ENCODE peak calls at places on chromosomes 13 and 19, in five cellular contexts. M is astrocyte of the cerebellum, W is A673, P is cardiac muscle cell, H is bronchial epithelial cell. O is an unnamed sample.

GRCh38 chr19:33366917-33367316 is 6.6 kb upstream of the CEBPG start:
- DNase-seq in M (no peak), W (no peak), P (no peak), H (peak; percentile 29), O (no peak)

GRCh38 chr19:5364674-5365073 is 24.1 kb upstream of the PTPRS start:
- DNase-seq in M (no peak), W (no peak), P (no peak), H (no peak), O (no peak)

GRCh38 chr19:35946203-35946602 is 10.0 kb downstream of the LRFN3 start:
- DNase-seq in M (no peak), W (no peak), P (no peak), H (no peak), O (no peak)

GRCh38 chr19:17020380-17020779 is 6.2 kb downstream of the CPAMD8 start:
- DNase-seq in M (no peak), W (no peak), P (peak; percentile 16), H (no peak), O (no peak)

GRCh38 chr19:33868076-33868735 is 71.5 kb downstream of the KCTD15 start:
- DNase-seq in M (no peak), W (no peak), P (peak; percentile 3), H (no peak), O (no peak)

GRCh38 chr13:27339299-27339698 is 68.7 kb downstream of the RASL11A start:
- DNase-seq in M (no peak), W (peak; percentile 68), P (peak; percentile 72), H (peak; percentile 56), O (no peak)

GRCh38 chr13:98474761-98475160 is 102.1 kb downstream of the STK24 start:
- DNase-seq in M (no peak), W (no peak), P (no peak), H (no peak), O (no peak)

GRCh38 chr13:40635315-40635995 is 31.0 kb downstream of the FOXO1 start:
- DNase-seq in M (no peak), W (no peak), P (no peak), H (no peak), O (no peak)

GRCh38 chr13:28273919-28274318 is 135.6 kb downstream of the PAN3 start:
- DNase-seq in M (no peak), W (peak; percentile 34), P (peak; percentile 3), H (no peak), O (no peak)

GRCh38 chr19:45498411-45499195 is at the start of gene PPM1N:
- DNase-seq in M (no peak), W (peak; percentile 68), P (peak; percentile 34), H (no peak), O (no peak)
- TF ChIP-seq CTCF in M (no peak), W (no peak), P (peak; percentile 5), H (peak; percentile 9), O (no peak)

DNA sequence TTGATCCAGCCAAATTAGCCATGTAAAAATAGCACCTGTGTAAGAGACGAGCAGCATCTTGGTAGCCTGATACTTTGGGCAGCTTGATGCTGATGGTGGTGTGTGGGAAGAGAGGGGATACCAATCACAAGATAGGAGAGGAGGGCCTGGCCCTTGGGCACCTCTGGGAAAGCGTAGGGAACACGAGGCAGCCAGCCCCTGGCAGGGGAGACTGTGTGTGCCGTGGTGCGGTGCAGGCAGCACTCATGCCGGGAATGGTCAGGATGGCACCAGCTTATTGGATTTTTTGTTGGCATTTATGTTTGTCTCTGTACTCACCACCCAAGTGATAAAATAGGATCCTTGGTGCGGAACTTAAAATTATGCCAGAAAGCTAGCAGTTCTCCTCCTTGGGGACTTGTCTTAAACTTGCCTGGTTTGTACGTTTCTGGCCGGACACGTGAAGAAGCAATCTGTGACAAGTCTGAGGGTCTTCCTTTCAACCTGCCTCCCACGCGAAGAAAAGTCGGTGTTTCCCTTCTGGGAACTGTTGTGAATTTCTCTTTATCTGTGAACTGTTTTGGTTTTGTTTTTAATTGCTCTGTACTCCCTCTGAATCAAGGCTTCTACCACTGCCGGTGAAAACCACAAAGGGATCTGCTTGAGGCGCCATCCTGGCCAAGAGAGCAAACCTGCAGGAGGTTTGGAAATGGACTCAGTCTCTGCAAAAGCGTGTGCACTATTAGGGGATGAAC is 10.1 kb downstream of the SIGLEC8 start:
- DNase-seq in M (no peak), W (no peak), P (no peak), H (no peak), O (no peak)
- H3K4me3 ChIP-seq in M (no peak overlapping the region), W (no peak overlapping the region), P (no peak overlapping the region), H (no peak overlapping the region), O (no peak overlapping the region)

DNA sequence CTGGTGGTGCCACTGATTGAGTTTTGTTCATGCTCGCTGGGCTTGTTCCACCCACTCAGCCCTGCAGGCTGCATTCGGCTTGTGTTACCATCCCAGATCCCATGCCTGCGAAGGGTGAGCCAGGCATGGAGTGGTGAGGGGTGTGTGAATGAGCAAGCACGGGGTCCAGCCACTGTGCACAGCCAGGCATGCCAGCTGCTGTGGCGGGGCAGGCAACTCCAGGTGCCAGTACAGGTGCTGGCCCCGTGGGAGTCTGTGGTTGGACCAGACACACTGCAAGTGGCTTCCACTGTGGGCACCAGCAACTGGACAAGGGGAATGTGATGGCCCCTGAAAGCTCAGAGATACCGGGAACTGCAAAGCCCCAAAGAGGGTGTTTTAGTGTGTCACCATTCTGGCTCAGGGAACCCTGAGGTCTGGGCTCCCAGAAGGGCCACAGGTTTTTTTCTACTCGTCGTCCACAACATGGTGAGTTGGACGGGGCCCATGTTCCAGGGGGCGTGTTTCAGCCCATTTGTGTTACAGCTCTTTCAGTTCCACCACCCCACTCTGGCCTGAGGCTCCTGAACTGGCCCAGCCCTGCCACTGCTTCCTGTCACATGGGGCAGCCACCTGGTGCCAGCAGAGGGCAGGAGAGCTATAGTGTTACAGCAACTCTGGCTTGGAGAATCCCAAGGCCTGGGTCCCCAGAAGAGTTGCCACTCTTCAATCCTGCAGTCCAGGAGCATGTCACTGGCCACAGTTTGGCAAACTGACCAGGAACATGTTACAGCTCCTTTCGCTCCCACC is 217.0 kb upstream of the OBI1 start:
- DNase-seq in M (no peak), W (no peak), P (no peak), H (no peak), O (no peak)
- TF ChIP-seq CTCF in M (no peak), W (peak; percentile 15), P (no peak), H (no peak), O (no peak)

GRCh38 chr19:42658148-42658547 is 63.4 kb upstream of the CEACAM8 start:
- DNase-seq in M (no peak), W (no peak), P (peak; percentile 26), H (no peak), O (no peak)

GRCh38 chr19:42652021-42652420 is 57.3 kb upstream of the CEACAM8 start:
- DNase-seq in M (no peak), W (no peak), P (no peak), H (no peak), O (no peak)

GRCh38 chr19:42653841-42654240 is 59.1 kb upstream of the CEACAM8 start:
- DNase-seq in M (no peak), W (peak; percentile 8), P (peak; percentile 7), H (no peak), O (no peak)

GRCh38 chr19:42657551-42657950 is 62.8 kb upstream of the CEACAM8 start:
- DNase-seq in M (no peak), W (no peak), P (peak; percentile 21), H (peak; percentile 41), O (no peak)

GRCh38 chr19:42655748-42656147 is 61.0 kb upstream of the CEACAM8 start:
- DNase-seq in M (no peak), W (no peak), P (no peak), H (no peak), O (no peak)
- H3K4me3 ChIP-seq in M (no peak overlapping the region), W (no peak overlapping the region), P (no peak overlapping the region), H (no peak overlapping the region), O (no peak overlapping the region)

O was measured in coronary artery.